ENCODE peak calls at places on chromosomes 2 and 18, in eight cellular contexts. K, J, Z, G, V, T, O and N are unnamed samples.

GRCh38 chr2:157302492-157303099 is 23.0 kb downstream of the ERMN start:
- DNase-seq in K (no peak), J (no peak), Z (peak; percentile 40), G (peak; percentile 71), V (no peak), T (peak; percentile 35), O (peak; percentile 92), N (peak; percentile 44)

GRCh38 chr2:74379851-74380789 is at the start of gene DCTN1:
- DNase-seq in K (no peak), J (no peak), Z (peak; percentile 20), G (peak; percentile 73), V (peak; percentile 43), T (peak; percentile 43), O (peak; percentile 8), N (peak; percentile 80)

GRCh38 chr18:57771626-57772025 is 31.5 kb downstream of the ATP8B1 start:
- DNase-seq in K (no peak), J (no peak), Z (no peak), G (no peak), V (no peak), T (peak; percentile 59), O (no peak), N (no peak)

GRCh38 chr2:98825043-98825350 is 94.1 kb upstream of the MGAT4A start:
- DNase-seq in K (no peak), J (no peak), Z (no peak), G (no peak), V (no peak), T (no peak), O (no peak), N (no peak)

GRCh38 chr2:75716406-75716805 is 5.7 kb upstream of the GCFC2 start:
- DNase-seq in K (no peak), J (no peak), Z (no peak), G (peak; percentile 19), V (no peak), T (no peak), O (no peak), N (no peak)

GRCh38 chr2:203626952-203627681 is 79.3 kb upstream of the CD28 start:
- DNase-seq in K (no peak), J (no peak), Z (no peak), G (peak; percentile 95), V (no peak), T (no peak), O (no peak), N (peak; percentile 86)

GRCh38 chr2:27765621-27766286 is 5.8 kb upstream of the MRPL33 start:
- DNase-seq in K (peak; percentile 75), J (no peak), Z (no peak), G (peak; percentile 26), V (peak; percentile 66), T (peak; percentile 91), O (no peak), N (no peak)

GRCh38 chr2:19746611-19747309 is 155.0 kb downstream of the TTC32 start:
- DNase-seq in K (no peak), J (no peak), Z (no peak), G (peak; percentile 40), V (no peak), T (peak; percentile 83), O (no peak), N (peak; percentile 25)

GRCh38 chr2:181904022-181904632 is 12.6 kb downstream of the ITPRID2 start:
- DNase-seq in K (no peak), J (no peak), Z (peak; percentile 24), G (peak; percentile 48), V (no peak), T (no peak), O (peak; percentile 69), N (peak; percentile 50)

GRCh38 chr2:152155209-152155608 is 20.4 kb downstream of the STAM2 start:
- DNase-seq in K (no peak), J (no peak), Z (no peak), G (no peak), V (no peak), T (no peak), O (peak; percentile 29), N (no peak)

GRCh38 chr2:119638891-119639539 is 40.0 kb upstream of the TMEM177 start:
- DNase-seq in K (no peak), J (no peak), Z (no peak), G (no peak), V (no peak), T (peak; percentile 70), O (no peak), N (no peak)

GRCh38 chr18:58592223-58593214 is 36.4 kb downstream of the ALPK2 start:
- DNase-seq in K (no peak), J (no peak), Z (no peak), G (no peak), V (no peak), T (peak; percentile 40), O (no peak), N (no peak)

GRCh38 chr2:12006841-12007240 is 260.4 kb downstream of the LPIN1 start:
- DNase-seq in K (no peak), J (no peak), Z (no peak), G (peak; percentile 35), V (no peak), T (peak; percentile 85), O (no peak), N (peak; percentile 50)

GRCh38 chr2:78992451-78992806 is 33.1 kb upstream of the REG3G start:
- DNase-seq in K (no peak), J (no peak), Z (no peak), G (no peak), V (peak; percentile 13), T (peak; percentile 59), O (no peak), N (no peak)

GRCh38 chr2:101036562-101036961 is 34.5 kb downstream of the RPL31 start:
- DNase-seq in K (no peak), J (no peak), Z (no peak), G (peak; percentile 55), V (no peak), T (no peak), O (peak; percentile 70), N (peak; percentile 33)